ENCODE peak calls at places on chromosomes 1 and 21, in nine cellular contexts. G, A, T, S, W, Q, H, R and L are unnamed samples.

GRCh38 chr1:69787151-69787550 is 219.4 kb downstream of the LRRC7 start:
- DNase-seq in G (no peak), A (no peak), T (no peak), S (no peak), W (no peak), Q (no peak), H (no peak), R (no peak), L (no peak)

GRCh38 chr1:91940496-91940895 is 8.7 kb upstream of the BRDT start:
- DNase-seq in G (no peak), A (no peak), T (no peak), S (no peak), W (no peak), Q (no peak), H (no peak), R (no peak), L (no peak)

GRCh38 chr1:225653463-225654276 is 747 bp upstream of the ENAH start:
- DNase-seq in G (peak; percentile 80), A (peak; percentile 67), T (no peak), S (peak; percentile 90), W (peak; percentile 70), Q (peak; percentile 51), H (peak; percentile 76), R (peak; percentile 72), L (peak; percentile 61)

GRCh38 chr1:68954841-68955240 is 458.0 kb upstream of the DEPDC1 start:
- DNase-seq in G (no peak), A (peak; percentile 17), T (no peak), S (no peak), W (no peak), Q (no peak), H (no peak), R (no peak), L (no peak)

GRCh38 chr1:98086796-98087195 is 166.0 kb upstream of the DPYD start:
- DNase-seq in G (peak; percentile 98), A (peak; percentile 97), T (peak; percentile 85), S (no peak), W (no peak), Q (no peak), H (peak; percentile 46), R (no peak), L (peak; percentile 75)

GRCh38 chr1:168792142-168792541 is 63.1 kb upstream of the DPT start:
- DNase-seq in G (no peak), A (no peak), T (no peak), S (no peak), W (no peak), Q (no peak), H (no peak), R (no peak), L (no peak)

GRCh38 chr1:173002891-173003582 is 47.7 kb downstream of the TNFSF18 start:
- DNase-seq in G (peak; percentile 93), A (peak; percentile 49), T (no peak), S (no peak), W (no peak), Q (no peak), H (no peak), R (no peak), L (no peak)

GRCh38 chr1:88595355-88595754 is 88.7 kb upstream of the PKN2 start:
- DNase-seq in G (peak; percentile 73), A (peak; percentile 74), T (peak; percentile 43), S (no peak), W (no peak), Q (no peak), H (no peak), R (no peak), L (peak; percentile 32)

GRCh38 chr1:182574156-182574555 is 14.9 kb downstream of the RNASEL start:
- DNase-seq in G (no peak), A (no peak), T (no peak), S (no peak), W (no peak), Q (no peak), H (no peak), R (no peak), L (no peak)

GRCh38 chr1:95888877-95889799 is 655.1 kb downstream of the RWDD3 start:
- DNase-seq in G (no peak), A (no peak), T (no peak), S (no peak), W (peak; percentile 44), Q (no peak), H (peak; percentile 43), R (no peak), L (no peak)

GRCh38 chr1:82778612-82779011 is 977.9 kb downstream of the ADGRL2 start:
- DNase-seq in G (peak; percentile 8), A (peak; percentile 54), T (no peak), S (no peak), W (peak; percentile 7), Q (no peak), H (peak; percentile 4), R (no peak), L (no peak)

GRCh38 chr21:41845310-41846032 is 33.7 kb downstream of the PRDM15 start:
- DNase-seq in G (no peak), A (no peak), T (no peak), S (no peak), W (no peak), Q (no peak), H (no peak), R (no peak), L (no peak)

GRCh38 chr1:156662588-156663055 is 14.6 kb downstream of the NES start:
- DNase-seq in G (no peak), A (no peak), T (no peak), S (no peak), W (no peak), Q (no peak), H (no peak), R (no peak), L (no peak)

GRCh38 chr1:26360051-26360806 is 6.3 kb upstream of the CRYBG2 start:
- DNase-seq in G (no peak), A (no peak), T (no peak), S (no peak), W (no peak), Q (no peak), H (peak; percentile 74), R (peak; percentile 53), L (no peak)

GRCh38 chr1:220028496-220028895 is 17.8 kb downstream of the EPRS1 start:
- DNase-seq in G (no peak), A (no peak), T (no peak), S (no peak), W (no peak), Q (no peak), H (no peak), R (no peak), L (no peak)

GRCh38 chr1:80987106-80987505 is 813.6 kb upstream of the ADGRL2 start:
- DNase-seq in G (peak; percentile 62), A (no peak), T (no peak), S (no peak), W (no peak), Q (no peak), H (no peak), R (no peak), L (no peak)

GRCh38 chr1:26694185-26694572 is 1.6 kb upstream of the ARID1A start:
- DNase-seq in G (no peak), A (no peak), T (no peak), S (no peak), W (peak; percentile 62), Q (no peak), H (peak; percentile 60), R (no peak), L (no peak)

GRCh38 chr1:239898067-239898730 is 193.5 kb upstream of the FMN2 start:
- DNase-seq in G (peak; percentile 78), A (peak; percentile 94), T (peak; percentile 62), S (peak; percentile 71), W (peak; percentile 85), Q (peak; percentile 40), H (peak; percentile 90), R (peak; percentile 78), L (peak; percentile 84)
- H3K4me3 ChIP-seq in G (no peak overlapping the region), A (no peak overlapping the region), T (no peak overlapping the region), S (peak overlapping the region; percentile 13), W (no peak overlapping the region), Q (no peak overlapping the region), H (no peak overlapping the region), R (no peak overlapping the region), L (no peak overlapping the region)

DNA sequence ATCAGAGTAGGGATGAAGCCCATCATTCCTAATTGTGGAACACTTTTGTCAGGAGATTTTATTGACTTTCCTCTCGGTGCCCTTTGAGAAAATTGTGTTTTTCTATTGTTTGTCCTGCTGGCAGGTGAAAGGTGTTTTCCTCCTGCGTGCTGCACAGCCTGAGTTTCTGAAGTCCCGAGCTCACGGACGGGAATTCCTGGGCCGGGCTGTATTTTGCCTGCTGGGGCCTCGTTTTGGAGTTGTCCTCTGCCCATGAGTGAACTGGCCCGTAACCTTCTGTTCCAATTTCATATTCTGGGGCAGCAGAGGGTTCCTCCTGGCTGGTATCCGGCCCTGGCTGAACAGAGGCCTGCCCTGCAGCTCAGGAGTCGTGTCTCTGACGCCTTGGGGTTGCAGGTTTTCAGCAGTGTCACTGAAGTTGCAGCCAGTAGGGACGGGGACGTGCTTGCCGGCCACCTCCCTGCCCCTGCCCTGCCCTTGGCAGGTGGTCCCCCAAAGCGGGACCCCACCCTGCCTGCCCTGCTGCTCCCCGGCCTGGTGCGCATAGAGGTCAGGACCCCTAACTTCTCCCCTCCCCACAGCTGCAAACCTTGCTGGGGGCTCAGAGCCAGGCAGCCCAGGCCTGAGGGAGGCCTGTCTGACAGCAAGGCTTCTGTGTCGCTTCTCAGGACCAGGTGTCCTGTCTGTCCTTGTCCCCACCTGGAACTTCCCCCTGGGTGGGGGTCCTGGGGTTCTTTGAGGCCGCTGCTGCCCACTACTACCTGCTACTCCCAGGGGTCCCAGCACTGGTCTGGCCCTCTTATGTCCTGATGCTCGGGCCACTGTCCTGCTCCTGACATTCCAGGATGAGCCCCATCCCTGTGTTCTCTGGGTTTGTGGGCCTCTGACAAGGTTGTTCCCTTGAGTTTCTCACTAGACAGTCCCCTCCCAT is 49.0 kb downstream of the SLX9 start:
- DNase-seq in G (no peak), A (no peak), T (no peak), S (peak; percentile 71), W (no peak), Q (no peak), H (no peak), R (no peak), L (no peak)
- H3K4me3 ChIP-seq in G (no peak overlapping the region), A (no peak overlapping the region), T (no peak overlapping the region), S (no peak overlapping the region), W (no peak overlapping the region), Q (no peak overlapping the region), H (no peak overlapping the region), R (no peak overlapping the region), L (no peak overlapping the region)

DNA sequence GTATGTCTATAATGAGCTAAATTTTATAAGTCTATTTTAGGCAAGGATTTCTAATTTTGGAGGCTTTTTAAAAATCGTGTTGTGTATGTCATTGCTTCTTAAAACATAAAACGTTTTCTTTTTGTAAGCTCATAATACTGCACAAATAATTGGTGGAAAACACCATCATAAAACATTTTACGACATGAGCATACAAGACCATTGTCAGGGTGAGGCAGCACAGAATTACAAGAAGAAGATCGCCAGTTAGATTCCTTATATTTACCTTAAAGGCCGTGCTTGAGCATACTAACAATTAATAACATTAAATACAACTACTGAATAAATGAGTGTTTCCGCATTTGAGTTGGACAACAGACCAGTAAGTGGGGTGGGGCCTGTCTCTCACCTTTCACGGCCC is 19.1 kb upstream of the LMX1A start:
- DNase-seq in G (no peak), A (peak; percentile 39), T (no peak), S (no peak), W (no peak), Q (no peak), H (no peak), R (no peak), L (no peak)
- H3K4me3 ChIP-seq in G (peak overlapping the region; percentile 49), A (peak overlapping the region; percentile 68), T (peak overlapping the region; percentile 25), S (peak overlapping the region; percentile 51), W (peak overlapping the region; percentile 20), Q (peak overlapping the region; percentile 20), H (peak overlapping the region; percentile 49), R (peak overlapping the region; percentile 34), L (peak overlapping the region; percentile 49)

GRCh38 chr1:3170566-3171453 is 101.8 kb downstream of the PRDM16 start:
- DNase-seq in G (peak; percentile 16), A (no peak), T (no peak), S (peak; percentile 97), W (peak; percentile 88), Q (peak; percentile 39), H (peak; percentile 62), R (peak; percentile 63), L (peak; percentile 67)
- H3K4me3 ChIP-seq in G (no peak overlapping the region), A (peak overlapping the region; percentile 40), T (no peak overlapping the region), S (peak overlapping the region; percentile 52), W (no peak overlapping the region), Q (peak overlapping the region; percentile 2), H (no peak overlapping the region), R (peak overlapping the region; percentile 18), L (peak overlapping the region; percentile 12)